ENCODE peak calls at places on chromosomes 11 and 22, in eight cellular contexts. T is body of pancreas; C is right lobe of liver; N is heart left ventricle; W is lower lobe of right lung; U is left lung; A is omental fat pad; L is activated CD8-positive, alpha-beta T cell treated with anti-CD3 and anti-CD28 coated beads for 36 hours. B is an unnamed sample.

GRCh38 chr22:26998134-26998533 is 340.7 kb downstream of the MIAT start:
- ATAC-seq in T (no peak), C (no peak), N (no peak), W (no peak), U (no peak), A (no peak), L (no peak), B (peak)

GRCh38 chr11:60872952-60873524 is 5.7 kb downstream of the ZP1 start:
- ATAC-seq in T (no peak), C (no peak), N (peak), W (peak), U (peak), A (no peak), L (no peak), B (no peak)

GRCh38 chr11:33829430-33830141 is 55.3 kb upstream of the FBXO3 start:
- ATAC-seq in T (peak), C (peak), N (peak), W (peak), U (peak), A (peak), L (peak), B (peak)

GRCh38 chr22:17962168-17962567 is 62.2 kb downstream of the MICAL3 start:
- ATAC-seq in T (no peak), C (no peak), N (no peak), W (no peak), U (no peak), A (no peak), L (no peak), B (no peak)

GRCh38 chr22:49026476-49027121 is 801.1 kb downstream of the BRD1 start:
- ATAC-seq in T (no peak), C (no peak), N (no peak), W (no peak), U (no peak), A (no peak), L (no peak), B (no peak)

GRCh38 chr11:36249271-36249670 is 40.0 kb downstream of the COMMD9 start:
- ATAC-seq in T (no peak), C (no peak), N (no peak), W (peak), U (peak), A (no peak), L (peak), B (no peak)

GRCh38 chr11:26862801-26863200 is 131.1 kb upstream of the FIBIN start:
- ATAC-seq in T (no peak), C (no peak), N (peak), W (no peak), U (no peak), A (peak), L (no peak), B (peak)

GRCh38 chr11:86696451-86696850 is 24.0 kb upstream of the ME3 start:
- ATAC-seq in T (no peak), C (no peak), N (no peak), W (no peak), U (no peak), A (no peak), L (no peak), B (no peak)

GRCh38 chr11:129041611-129042018 is 98.9 kb upstream of the TP53AIP1 start:
- ATAC-seq in T (no peak), C (no peak), N (no peak), W (no peak), U (peak), A (no peak), L (no peak), B (no peak)

GRCh38 chr22:29470159-29470855 is 9.7 kb upstream of the NEFH start:
- ATAC-seq in T (peak), C (peak), N (peak), W (peak), U (peak), A (peak), L (peak), B (peak)
- TF ChIP-seq CTCF in T (peak), C (peak), N (peak), W (peak), U (peak), A (no peak), L (peak), B (peak)

GRCh38 chr11:58628446-58628845 is 6.0 kb downstream of the CNTF start:
- ATAC-seq in T (peak), C (no peak), N (peak), W (no peak), U (peak), A (peak), L (no peak), B (no peak)

GRCh38 chr11:58632510-58632909 is 10.0 kb downstream of the CNTF start:
- ATAC-seq in T (peak), C (no peak), N (no peak), W (no peak), U (no peak), A (no peak), L (no peak), B (no peak)

GRCh38 chr11:58631378-58631777 is 8.9 kb downstream of the CNTF start:
- ATAC-seq in T (no peak), C (no peak), N (no peak), W (no peak), U (no peak), A (no peak), L (no peak), B (no peak)

GRCh38 chr11:58626915-58627483 is 4.5 kb downstream of the CNTF start:
- ATAC-seq in T (no peak), C (no peak), N (no peak), W (no peak), U (peak), A (no peak), L (no peak), B (no peak)

DNA sequence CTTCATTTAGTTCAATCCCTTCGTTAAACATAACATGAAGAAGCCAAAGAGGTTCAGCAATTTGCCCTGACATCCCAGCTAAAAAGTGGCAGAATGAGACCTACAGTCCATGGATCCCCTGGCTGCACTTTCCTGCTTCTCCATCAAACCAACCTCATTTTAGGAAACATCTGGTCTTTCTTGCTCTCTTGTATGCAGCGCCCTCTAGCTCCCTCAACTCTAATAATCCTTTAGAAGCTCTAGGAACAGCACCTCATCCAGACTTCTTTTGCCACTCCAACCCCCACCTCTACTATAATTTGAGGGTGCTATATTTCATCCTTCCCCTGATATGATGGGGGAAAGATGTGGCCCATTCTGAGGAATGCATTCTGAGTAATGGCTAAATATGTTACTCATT is 7.4 kb downstream of the CNTF start:
- ATAC-seq in T (peak), C (peak), N (peak), W (no peak), U (peak), A (no peak), L (peak), B (no peak)
- TF ChIP-seq CTCF in T (peak), C (peak), N (peak), W (peak), U (peak), A (no peak), L (peak), B (peak)

GRCh38 chr22:30432520-30432919 is 7.0 kb downstream of the MTFP1 start:
- ATAC-seq in T (no peak), C (peak), N (no peak), W (no peak), U (no peak), A (no peak), L (no peak), B (no peak)
- TF ChIP-seq CTCF in T (no peak), C (no peak), N (no peak), W (no peak), U (no peak), A (no peak), L (no peak), B (no peak)

DNA sequence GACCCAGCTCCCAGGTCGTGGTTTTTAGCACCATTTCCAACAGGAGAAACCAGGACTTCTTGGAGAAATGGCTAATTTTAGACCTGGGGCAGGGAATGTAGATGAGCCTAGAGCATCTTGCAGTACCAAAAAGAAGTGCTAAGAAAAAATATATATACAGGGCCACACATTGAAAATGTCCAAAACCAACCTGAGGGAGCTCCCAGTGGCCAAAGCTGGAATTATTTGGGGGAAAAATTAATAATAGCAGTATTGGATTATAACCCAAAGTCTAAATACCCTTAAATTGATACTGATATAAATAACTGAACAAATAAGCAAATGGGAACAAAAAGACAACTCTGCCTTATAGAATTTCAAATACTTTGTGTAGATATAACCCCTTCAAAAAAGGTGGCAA is 108.0 kb downstream of the PARVA start:
- ATAC-seq in T (no peak), C (no peak), N (no peak), W (no peak), U (no peak), A (no peak), L (no peak), B (no peak)
- TF ChIP-seq CTCF in T (peak), C (peak), N (no peak), W (peak), U (no peak), A (no peak), L (peak), B (peak)

GRCh38 chr11:76380161-76380976 is 563 bp downstream of the THAP12 start:
- ATAC-seq in T (no peak), C (no peak), N (no peak), W (peak), U (peak), A (peak), L (peak), B (no peak)

GRCh38 chr11:76376746-76377558 is 4.0 kb downstream of the THAP12 start:
- ATAC-seq in T (no peak), C (no peak), N (no peak), W (no peak), U (no peak), A (no peak), L (no peak), B (no peak)

GRCh38 chr11:76379811-76380160 is 1.1 kb downstream of the THAP12 start:
- ATAC-seq in T (no peak), C (no peak), N (no peak), W (no peak), U (no peak), A (no peak), L (no peak), B (no peak)

GRCh38 chr11:76382209-76382608 is 1.1 kb downstream of the GVQW3 start:
- ATAC-seq in T (no peak), C (no peak), N (no peak), W (no peak), U (no peak), A (no peak), L (no peak), B (no peak)

GRCh38 chr11:76380977-76381719 is at the start of the genes GVQW3 and THAP12:
- ATAC-seq in T (peak), C (peak), N (peak), W (peak), U (peak), A (peak), L (peak), B (peak)
- TF ChIP-seq CTCF in T (peak), C (no peak), N (no peak), W (no peak), U (no peak), A (no peak), L (no peak), B (no peak)

DNA sequence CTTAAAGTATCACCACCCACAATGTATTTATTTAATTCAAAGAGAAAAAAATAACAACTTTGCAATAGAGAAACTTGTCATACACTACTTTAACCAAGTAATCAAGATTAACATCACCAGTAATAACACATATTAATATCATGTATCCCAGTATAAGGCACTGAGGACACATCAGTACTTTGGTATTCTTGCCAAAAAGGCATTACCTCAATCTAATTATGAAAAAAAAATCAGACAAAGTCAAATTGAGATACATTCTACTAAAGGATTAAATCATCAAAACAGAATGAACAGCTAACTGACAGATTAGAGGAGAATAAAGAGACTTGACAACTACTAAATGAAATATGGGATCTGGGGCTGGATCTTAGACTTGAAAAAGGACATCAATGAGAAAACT is 35.8 kb upstream of the SLC17A6 start:
- ATAC-seq in T (no peak), C (no peak), N (no peak), W (no peak), U (no peak), A (no peak), L (no peak), B (no peak)
- TF ChIP-seq CTCF in T (no peak), C (no peak), N (no peak), W (no peak), U (no peak), A (no peak), L (no peak), B (no peak)

GRCh38 chr11:73376168-73376802 is at the start of gene RELT:
- ATAC-seq in T (peak), C (peak), N (peak), W (peak), U (peak), A (peak), L (peak), B (peak)
- TF ChIP-seq CTCF in T (peak), C (peak), N (peak), W (peak), U (peak), A (no peak), L (peak), B (peak)